ENCODE peak calls at places on chromosomes 4 and X, in ten cellular contexts. M is left cardiac atrium; O is WTC11; Q is amniotic stem cell; B is naive thymus-derived CD4-positive, alpha-beta T cell; L is LoVo; W is DMS79; U is dorsolateral prefrontal cortex; A is AG10803; S is hepatocyte. I is an unnamed sample.

GRCh38 chr4:127936974-127937373 is 28.0 kb downstream of the MFSD8 start:
- DNase-seq in O (no peak), L (no peak), W (no peak), B (no peak), M (no peak), A (peak; percentile 33), Q (peak; percentile 18), S (no peak), U (no peak), I (no peak)

GRCh38 chr4:38872620-38873019 is 5.0 kb downstream of the FAM114A1 start:
- DNase-seq in S (peak; percentile 61), M (no peak), Q (no peak), B (no peak), W (no peak), O (no peak), U (no peak), A (peak; percentile 93), L (peak; percentile 50), I (no peak)

GRCh38 chr4:804804-805203 is 21.1 kb downstream of the CPLX1 start:
- DNase-seq in Q (no peak), W (no peak), O (no peak), A (no peak), B (no peak), M (no peak), S (no peak), U (peak; percentile 66), L (no peak), I (no peak)

GRCh38 chrX:136909706-136910564 is 29.4 kb upstream of the RBMX start:
- DNase-seq in O (peak; percentile 79), B (peak; percentile 38), M (peak; percentile 80), S (peak; percentile 91), A (peak; percentile 89), W (peak; percentile 89), L (peak; percentile 69), Q (peak; percentile 82), U (peak; percentile 56), I (peak; percentile 85)

GRCh38 chrX:154602766-154603437 is 16.2 kb downstream of the CTAG1B start:
- DNase-seq in S (no peak), M (no peak), L (no peak), W (no peak), O (no peak), A (no peak), Q (no peak), B (no peak), U (no peak), I (no peak)

GRCh38 chr4:143294710-143295109 is 42.0 kb upstream of the GAB1 start:
- DNase-seq in O (no peak), U (no peak), L (no peak), W (no peak), S (no peak), M (no peak), Q (no peak), B (no peak), A (peak; percentile 39), I (no peak)

GRCh38 chr4:40856836-40857362 is 107.1 kb downstream of the NSUN7 start:
- DNase-seq in B (peak; percentile 37), U (peak; percentile 60), L (no peak), W (peak; percentile 37), Q (no peak), A (no peak), S (peak; percentile 84), M (peak; percentile 83), O (peak; percentile 87), I (peak; percentile 68)

GRCh38 chrX:41863343-41864203 is 59.8 kb downstream of the CASK start:
- DNase-seq in A (no peak), U (no peak), Q (no peak), O (no peak), W (no peak), L (no peak), B (no peak), M (no peak), S (no peak), I (no peak)

GRCh38 chr4:111744847-111745246 is 400.4 kb upstream of the FAM241A start:
- DNase-seq in S (no peak), B (no peak), M (no peak), Q (no peak), L (no peak), U (no peak), A (no peak), W (no peak), O (no peak), I (no peak)

GRCh38 chrX:153032397-153033118 is 23.7 kb upstream of the PNMA3 start:
- DNase-seq in Q (no peak), M (peak; percentile 74), A (peak; percentile 49), U (peak; percentile 69), L (peak; percentile 8), O (peak; percentile 64), S (peak; percentile 71), B (peak; percentile 61), W (peak; percentile 19), I (peak; percentile 72)

GRCh38 chrX:71439420-71439819 is 73.3 kb downstream of the TAF1 start:
- DNase-seq in Q (no peak), W (no peak), A (no peak), M (no peak), O (no peak), U (no peak), S (no peak), L (no peak), B (no peak), I (no peak)

GRCh38 chr4:189548484-189549160 is 392.1 kb upstream of the FRG1 start:
- DNase-seq in U (no peak), S (no peak), W (no peak), L (no peak), Q (no peak), A (no peak), M (no peak), O (no peak), B (no peak), I (no peak)

GRCh38 chrX:68735266-68735665 is 87.8 kb downstream of the STARD8 start:
- DNase-seq in B (no peak), U (no peak), Q (no peak), S (no peak), A (no peak), M (no peak), W (no peak), L (no peak), O (no peak), I (no peak)

GRCh38 chr4:12458621-12459020 is 1025.5 kb downstream of the RAB28 start:
- DNase-seq in L (no peak), M (no peak), S (no peak), B (no peak), Q (no peak), W (no peak), O (no peak), U (no peak), A (no peak), I (no peak)

GRCh38 chrX:37371578-37371981 is 22.4 kb downstream of the PRRG1 start:
- DNase-seq in U (peak; percentile 33), A (peak; percentile 41), L (no peak), O (no peak), M (no peak), Q (no peak), W (no peak), B (no peak), S (no peak), I (no peak)

GRCh38 chrX:134990475-134991473 is at the start of gene SMIM10:
- DNase-seq in B (no peak), U (peak; percentile 33), L (no peak), W (no peak), Q (peak; percentile 9), O (peak; percentile 36), A (peak; percentile 65), S (peak; percentile 72), M (peak; percentile 84), I (peak; percentile 83)

GRCh38 chr4:156898373-156899117 is 73.1 kb downstream of the PDGFC start:
- DNase-seq in M (no peak), W (no peak), U (no peak), O (no peak), S (no peak), L (peak; percentile 4), A (peak; percentile 46), B (no peak), Q (no peak), I (no peak)

GRCh38 chrX:123878177-123878576 is 18.3 kb downstream of the XIAP start:
- DNase-seq in U (no peak), L (no peak), W (no peak), B (no peak), Q (no peak), O (no peak), S (no peak), M (no peak), A (no peak), I (no peak)

I was measured in adrenal gland.